ENCODE peak calls at places on chromosomes 11 and 22, in six cellular contexts. W is tibial nerve, V is left lung, Q is PC-3, L is astrocyte of the spinal cord, U is fibroblast of mammary gland. F is an unnamed sample.
A peak's percentile ranks its signal among the peaks of the same experiment; 100 is the strongest.

GRCh38 chr11:57646756-57647303 is 2.9 kb downstream of the YPEL4 start:
- DNase-seq in W (no peak), V (no peak), L (no peak), Q (no peak), U (no peak), F (no peak)

GRCh38 chr11:47062736-47063135 is 113.9 kb downstream of the ARFGAP2 start:
- DNase-seq in V (no peak), L (no peak), Q (no peak), W (no peak), U (no peak), F (no peak)

GRCh38 chr22:28360846-28361424 is 318.7 kb downstream of the TTC28 start:
- DNase-seq in Q (no peak), L (no peak), V (no peak), U (no peak), W (no peak), F (no peak)

GRCh38 chr11:75543808-75544207 is 18.1 kb upstream of the GDPD5 start:
- DNase-seq in U (no peak), W (no peak), Q (no peak), L (no peak), V (no peak), F (no peak)

GRCh38 chr11:134365011-134365925 is 33.5 kb downstream of the GLB1L2 start:
- DNase-seq in W (no peak), V (peak; percentile 62), U (no peak), L (no peak), Q (no peak), F (no peak)

GRCh38 chr22:23533328-23533762 is 46.7 kb downstream of the IGLL1 start:
- DNase-seq in U (no peak), W (no peak), L (no peak), Q (no peak), V (peak; percentile 78), F (no peak)

GRCh38 chr22:47621253-47621652 is 858.8 kb downstream of the TBC1D22A start:
- DNase-seq in U (no peak), W (no peak), V (no peak), Q (no peak), L (no peak), F (no peak)

GRCh38 chr11:20003357-20003756 is 156.9 kb downstream of the DBX1 start:
- DNase-seq in L (no peak), V (no peak), W (no peak), Q (peak; percentile 32), U (no peak), F (no peak)

GRCh38 chr22:37753746-37754145 is 54.0 kb upstream of the GCAT start:
- DNase-seq in L (no peak), W (no peak), V (no peak), U (no peak), Q (peak; percentile 52), F (peak; percentile 65)

GRCh38 chr11:66858186-66858938 is 1.5 kb downstream of the LRFN4 start:
- DNase-seq in L (no peak), W (no peak), U (no peak), Q (no peak), V (peak; percentile 82), F (no peak)

GRCh38 chr11:27921472-27921871 is 186.5 kb downstream of the KIF18A start:
- DNase-seq in L (no peak), V (no peak), W (no peak), U (peak; percentile 46), Q (peak; percentile 27), F (peak; percentile 84)

GRCh38 chr11:1765871-1766718 is 2.4 kb upstream of the CTSD start:
- DNase-seq in V (peak; percentile 40), W (no peak), L (no peak), Q (no peak), U (no peak), F (no peak)

GRCh38 chr11:125971618-125972017 is 25.8 kb downstream of the VSIG10L2 start:
- DNase-seq in L (no peak), U (no peak), W (no peak), Q (no peak), V (no peak), F (no peak)

GRCh38 chr11:70567680-70568503 is 169.6 kb downstream of the CTTN start:
- DNase-seq in Q (no peak), W (peak; percentile 23), V (peak; percentile 61), L (peak; percentile 26), U (peak; percentile 28), F (peak; percentile 59)

GRCh38 chr22:17629167-17629489 is 579 bp upstream of the ATP6V1E1 start:
- DNase-seq in V (no peak), L (no peak), Q (no peak), U (no peak), W (no peak), F (no peak)

GRCh38 chr11:2929880-2930704 is 872 bp upstream of the PHLDA2 start:
- DNase-seq in Q (peak; percentile 72), L (peak; percentile 76), U (peak; percentile 62), V (peak; percentile 88), W (no peak), F (peak; percentile 39)

GRCh38 chr11:2931416-2931746 is 2.2 kb upstream of the PHLDA2 start:
- DNase-seq in V (peak; percentile 50), L (no peak), U (no peak), Q (no peak), W (no peak), F (no peak)

GRCh38 chr11:2929511-2929879 is 275 bp upstream of the PHLDA2 start:
- DNase-seq in Q (peak; percentile 81), L (peak; percentile 83), W (no peak), U (peak; percentile 70), V (peak; percentile 95), F (peak; percentile 78)

GRCh38 chr11:2931771-2932738 is 2.8 kb upstream of the PHLDA2 start:
- DNase-seq in L (no peak), V (peak; percentile 76), W (no peak), U (no peak), Q (no peak), F (no peak)

DNA sequence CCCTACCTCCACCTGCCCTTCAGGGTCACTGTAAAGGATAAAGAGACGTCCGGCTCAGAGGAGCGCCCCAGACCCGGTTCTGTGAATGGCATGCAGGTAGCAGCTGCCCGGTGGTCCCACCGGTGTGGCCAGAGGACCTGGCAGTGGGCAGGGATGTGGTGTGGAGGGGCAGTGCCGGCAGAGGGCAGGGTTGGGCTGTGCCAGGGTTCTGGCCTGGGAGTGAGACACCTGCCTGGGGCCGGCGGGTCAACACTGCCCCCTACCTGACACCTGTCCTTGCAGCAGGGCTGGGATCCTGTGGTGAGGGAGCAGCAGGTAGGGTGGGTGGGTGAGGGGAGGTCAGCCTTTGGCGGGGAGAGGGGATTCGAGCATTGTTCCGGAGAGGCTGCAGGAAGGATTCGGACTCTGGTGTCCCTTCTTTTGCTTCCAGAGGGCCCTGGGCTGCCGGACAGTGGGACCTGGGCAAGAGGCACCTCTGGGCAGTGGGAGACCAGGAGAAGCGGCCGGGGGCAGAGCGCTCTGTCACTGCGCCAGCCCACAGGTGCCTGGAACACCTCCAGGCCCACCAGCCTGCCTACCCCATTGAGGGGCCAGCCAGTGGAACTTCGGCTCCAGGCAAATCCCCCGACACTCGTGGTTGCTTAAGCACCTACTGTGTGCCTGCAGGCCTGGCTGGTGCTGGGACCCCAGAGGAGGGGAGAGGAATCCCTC is 1.6 kb upstream of the PHLDA2 start:
- DNase-seq in Q (peak; percentile 84), V (peak; percentile 94), U (peak; percentile 29), W (no peak), L (peak; percentile 54), F (peak; percentile 53)
- H3K4me3 ChIP-seq in Q (peak overlapping the region; percentile 78), V (peak overlapping the region; percentile 46), U (peak overlapping the region; percentile 28), W (peak overlapping the region; percentile 39), L (peak overlapping the region; percentile 41), F (peak overlapping the region; percentile 77)

GRCh38 chr11:61160487-61161189 is 588 bp downstream of the VPS37C start:
- DNase-seq in L (no peak), Q (peak; percentile 25), W (peak; percentile 27), V (no peak), U (peak; percentile 20), F (peak; percentile 21)

GRCh38 chr11:61158691-61159381 is 2.4 kb downstream of the VPS37C start:
- DNase-seq in L (peak; percentile 58), V (no peak), W (no peak), U (peak; percentile 78), Q (peak; percentile 93), F (peak; percentile 87)

GRCh38 chr11:61162092-61162935 is 1.1 kb upstream of the VPS37C start:
- DNase-seq in V (no peak), L (peak; percentile 32), W (no peak), U (peak; percentile 61), Q (peak; percentile 67), F (peak; percentile 41)

GRCh38 chr11:61163714-61164609 is 2.7 kb upstream of the VPS37C start:
- DNase-seq in V (no peak), U (no peak), Q (no peak), L (no peak), W (no peak), F (no peak)

DNA sequence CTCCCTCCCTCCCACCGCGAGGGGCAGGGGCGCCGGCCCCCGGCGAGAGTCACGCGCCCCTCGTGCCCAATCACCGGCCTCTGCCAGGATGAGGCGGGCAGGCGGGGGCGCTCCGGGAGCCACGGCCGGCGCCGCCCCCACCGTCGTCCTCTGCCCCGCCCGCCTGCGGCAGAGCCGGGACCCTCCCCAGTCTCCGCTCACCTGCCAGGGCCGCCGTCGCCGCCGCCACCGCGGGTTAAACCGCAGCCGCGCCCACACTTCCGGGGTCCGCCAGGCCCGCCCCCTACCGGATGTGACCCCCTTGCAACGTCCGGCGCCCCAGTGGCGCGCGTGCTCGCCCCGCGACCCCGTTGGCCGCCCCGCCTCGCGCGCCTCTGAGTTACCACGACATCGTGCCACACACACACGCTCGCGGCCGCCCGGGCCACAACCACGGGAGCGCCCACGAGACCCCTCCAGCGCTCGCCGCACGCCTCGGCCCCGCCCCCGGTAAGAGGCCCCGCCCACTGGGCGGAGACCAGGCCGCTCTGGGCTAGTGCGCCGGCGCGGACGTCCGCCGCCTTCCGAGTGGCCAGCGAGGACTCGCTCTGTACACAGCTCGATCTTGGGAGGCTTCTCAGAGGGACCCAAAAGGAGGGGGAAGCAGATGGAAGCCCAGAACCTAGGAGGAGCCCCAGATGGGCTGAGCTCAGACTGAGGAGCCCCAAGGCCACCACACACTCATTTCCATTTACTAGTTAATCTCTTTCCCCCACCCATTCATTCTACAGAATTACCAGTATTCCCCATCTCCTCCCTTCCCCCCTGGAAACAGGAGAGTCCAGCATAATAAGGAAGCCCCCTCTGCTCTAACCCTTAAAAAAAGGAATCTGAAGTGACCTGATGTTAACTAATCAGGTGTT is at the start of gene VPS37C:
- DNase-seq in Q (peak; percentile 94), U (peak; percentile 78), W (peak; percentile 81), V (peak; percentile 97), L (peak; percentile 84), F (peak; percentile 85)
- TF ChIP-seq CTCF in Q (no peak), U (no peak), W (peak; percentile 13), V (no peak), L (no peak), F (no peak)

GRCh38 chr11:12829536-12830314 is 155.5 kb downstream of the TEAD1 start:
- DNase-seq in V (no peak), U (no peak), W (no peak), L (no peak), Q (no peak), F (no peak)

GRCh38 chr11:12829131-12829530 is 154.9 kb downstream of the TEAD1 start:
- DNase-seq in V (no peak), U (no peak), Q (no peak), L (no peak), W (no peak), F (no peak)

GRCh38 chr11:12826441-12826840 is 152.2 kb downstream of the TEAD1 start:
- DNase-seq in Q (no peak), V (no peak), U (no peak), L (no peak), W (no peak), F (no peak)

GRCh38 chr11:12827929-12828812 is 153.9 kb downstream of the TEAD1 start:
- DNase-seq in L (peak; percentile 86), Q (peak; percentile 69), V (no peak), U (peak; percentile 81), W (no peak), F (peak; percentile 79)

GRCh38 chr11:12827369-12827768 is 153.1 kb downstream of the TEAD1 start:
- DNase-seq in U (no peak), L (no peak), W (no peak), Q (no peak), V (no peak), F (no peak)
- H3K4me3 ChIP-seq in U (peak overlapping the region; percentile 52), L (peak overlapping the region; percentile 41), W (no peak overlapping the region), Q (peak overlapping the region; percentile 74), V (no peak overlapping the region), F (no peak overlapping the region)

GRCh38 chr11:7536102-7536501 is 22.3 kb downstream of the PPFIBP2 start:
- DNase-seq in Q (no peak), W (no peak), V (no peak), U (no peak), L (no peak), F (no peak)
- TF ChIP-seq CTCF in Q (peak; percentile 18), W (peak; percentile 13), V (no peak), U (no peak), L (no peak), F (peak; percentile 2)

F was measured in cardiac fibroblast.